ENCODE peak calls at places on chromosomes 12 and 14, in seven cellular contexts. V is AG04450, K is cardiac fibroblast, F is RWPE1, X is choroid plexus epithelial cell, Z is left ventricle myocardium inferior, L is GM10248. A is an unnamed sample.

GRCh38 chr12:95766356-95767019 is 24.1 kb downstream of the NTN4 start:
- DNase-seq in Z (no peak), V (no peak), L (no peak), K (peak), X (no peak), F (no peak), A (no peak)

GRCh38 chr14:58200480-58200841 is 512 bp downstream of the ACTR10 start:
- DNase-seq in Z (no peak), L (no peak), K (no peak), F (peak), V (no peak), X (no peak), A (no peak)

GRCh38 chr12:48002773-48003218 is 1.5 kb downstream of the COL2A1 start:
- DNase-seq in L (no peak), Z (no peak), X (peak), V (no peak), K (peak), F (peak), A (no peak)

GRCh38 chr12:2212971-2213869 is 160.4 kb downstream of the CACNA1C start:
- DNase-seq in K (no peak), F (no peak), Z (no peak), V (no peak), L (no peak), X (peak), A (no peak)

GRCh38 chr12:93857279-93857894 is 180.2 kb downstream of the CRADD start:
- DNase-seq in Z (no peak), X (peak), F (peak), L (no peak), K (peak), V (no peak), A (no peak)

GRCh38 chr12:32532951-32533350 is 133.6 kb downstream of the FGD4 start:
- DNase-seq in L (no peak), K (no peak), X (no peak), F (no peak), V (no peak), Z (no peak), A (no peak)

GRCh38 chr12:63822352-63822751 is 22.1 kb upstream of the SRGAP1 start:
- DNase-seq in F (peak), L (no peak), Z (no peak), X (peak), K (peak), V (peak), A (no peak)

GRCh38 chr14:104743461-104744380 is 9.2 kb upstream of the SIVA1 start:
- DNase-seq in K (no peak), V (no peak), Z (no peak), X (no peak), L (no peak), F (no peak), A (no peak)

GRCh38 chr12:132493482-132494178 is 3.7 kb downstream of the FBRSL1 start:
- DNase-seq in Z (no peak), K (no peak), F (no peak), V (no peak), X (no peak), L (no peak), A (no peak)

GRCh38 chr14:76955575-76956252 is 72.8 kb downstream of the IRF2BPL start:
- DNase-seq in Z (no peak), V (no peak), L (peak), F (peak), K (peak), X (peak), A (no peak)

GRCh38 chr14:91138511-91139359 is 24.9 kb downstream of the DGLUCY start:
- DNase-seq in Z (no peak), V (no peak), L (peak), F (peak), X (peak), K (peak), A (no peak)

GRCh38 chr12:45231515-45232145 is 15.7 kb downstream of the ANO6 start:
- DNase-seq in X (peak), K (peak), V (no peak), F (peak), Z (no peak), L (no peak), A (no peak)

GRCh38 chr14:101839661-101840060 is 78.2 kb downstream of the PPP2R5C start:
- DNase-seq in F (no peak), V (no peak), L (no peak), K (no peak), Z (no peak), X (no peak), A (no peak)

DNA sequence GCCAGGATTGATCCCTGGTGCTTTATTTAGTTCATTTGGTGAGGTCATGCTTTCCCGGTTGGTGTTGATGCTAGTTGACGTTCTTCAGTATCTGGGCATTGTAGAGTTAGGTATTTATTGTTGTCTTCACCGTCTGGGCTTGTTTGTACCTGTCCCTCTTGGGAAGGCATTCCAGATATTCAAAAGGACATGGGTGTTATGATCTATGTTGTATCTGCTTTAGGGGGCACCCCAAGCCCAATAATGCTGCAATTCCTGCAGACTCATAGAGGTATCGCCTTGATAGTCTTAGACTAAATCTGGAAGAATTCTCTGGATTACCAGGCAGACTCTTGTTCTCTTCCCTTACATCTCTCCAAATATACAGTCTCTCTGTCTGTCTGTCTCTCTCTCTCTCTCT is 42.1 kb downstream of the AK7 start:
- DNase-seq in L (no peak), K (no peak), Z (no peak), V (no peak), X (no peak), F (no peak), A (no peak)
- TF ChIP-seq CTCF in L (no peak), K (no peak), Z (no peak), V (no peak), X (no peak), F (no peak), A (no peak)

DNA sequence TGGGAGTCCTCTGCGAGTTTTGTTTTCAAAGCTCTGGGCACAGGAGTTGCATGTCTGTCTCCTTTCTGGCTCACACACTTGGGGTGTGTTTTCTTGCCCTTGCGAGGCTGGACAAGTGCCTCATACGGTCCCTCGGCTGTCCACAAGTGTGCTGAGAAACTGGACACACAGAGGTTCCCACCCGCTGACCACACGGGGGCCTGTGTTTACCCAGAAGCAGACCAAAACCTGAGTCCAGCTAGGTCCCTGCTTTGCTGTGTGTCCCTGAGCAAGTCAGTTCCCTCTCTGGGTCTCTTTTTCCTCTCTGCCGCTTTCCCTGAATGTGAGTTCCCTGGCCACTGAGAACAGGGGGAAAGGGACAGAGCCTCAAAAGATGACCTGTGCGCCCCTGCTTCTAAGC is 678 bp upstream of the OAS2 start:
- DNase-seq in F (no peak), Z (peak), K (peak), V (no peak), L (no peak), X (no peak), A (no peak)
- TF ChIP-seq CTCF in F (no peak), Z (no peak), K (no peak), V (no peak), L (no peak), X (no peak), A (peak)

DNA sequence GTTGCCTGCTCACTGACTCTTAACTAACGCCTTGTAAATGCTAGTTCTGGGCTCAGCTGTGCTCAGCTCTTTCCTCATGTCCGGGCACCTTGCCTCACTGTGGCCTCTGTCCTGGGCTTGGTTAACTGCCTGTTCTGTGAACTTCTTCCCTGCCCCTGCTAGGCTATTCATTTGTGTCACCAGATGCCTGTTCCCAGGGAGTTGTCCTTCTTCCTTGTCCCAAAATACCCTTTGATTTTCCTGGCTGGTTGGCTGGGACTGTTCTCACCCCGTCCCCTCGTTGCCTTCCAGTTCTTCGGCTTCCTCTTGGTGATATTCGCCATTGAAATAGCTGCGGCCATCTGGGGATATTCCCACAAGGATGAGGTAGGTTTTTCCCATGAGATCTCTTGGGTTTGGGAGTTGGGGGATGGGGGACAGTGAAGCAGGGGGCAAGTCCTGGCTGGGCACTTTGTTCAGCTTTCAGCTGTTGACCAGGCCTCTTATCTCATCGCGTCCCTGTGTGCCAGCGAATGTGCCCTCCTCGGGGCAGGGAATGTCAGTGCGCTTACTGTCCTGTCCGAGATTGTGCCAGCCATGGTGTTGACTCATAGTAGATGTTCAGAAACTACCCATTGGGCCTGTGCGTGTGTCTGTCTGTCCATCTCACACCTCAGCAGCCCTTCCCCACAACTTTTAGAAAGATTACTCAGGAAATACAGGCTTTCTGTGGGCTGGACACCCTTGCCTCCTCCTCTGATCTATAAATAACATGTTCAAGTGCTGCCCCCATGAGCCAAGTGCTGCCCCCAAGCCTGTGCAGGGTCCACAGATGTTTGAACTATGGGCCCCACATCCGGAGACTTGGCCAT is 33.1 kb downstream of the CD9 start:
- DNase-seq in X (peak), Z (no peak), L (no peak), K (no peak), F (no peak), V (no peak), A (no peak)
- TF ChIP-seq CTCF in X (peak), Z (no peak), L (no peak), K (no peak), F (no peak), V (no peak), A (no peak)

GRCh38 chr14:99574099-99574880 is 29.7 kb downstream of the CCDC85C start:
- DNase-seq in Z (peak), K (peak), F (peak), L (no peak), V (peak), X (peak), A (peak)

GRCh38 chr14:99576761-99577705 is 27.0 kb downstream of the CCDC85C start:
- DNase-seq in L (no peak), V (no peak), K (no peak), X (no peak), Z (no peak), F (no peak), A (no peak)

GRCh38 chr14:99573436-99574098 is 30.4 kb downstream of the CCDC85C start:
- DNase-seq in V (no peak), L (no peak), Z (no peak), F (no peak), X (no peak), K (no peak), A (no peak)

GRCh38 chr14:99576304-99576703 is 27.7 kb downstream of the CCDC85C start:
- DNase-seq in L (no peak), V (no peak), F (no peak), X (no peak), K (no peak), Z (no peak), A (no peak)

DNA sequence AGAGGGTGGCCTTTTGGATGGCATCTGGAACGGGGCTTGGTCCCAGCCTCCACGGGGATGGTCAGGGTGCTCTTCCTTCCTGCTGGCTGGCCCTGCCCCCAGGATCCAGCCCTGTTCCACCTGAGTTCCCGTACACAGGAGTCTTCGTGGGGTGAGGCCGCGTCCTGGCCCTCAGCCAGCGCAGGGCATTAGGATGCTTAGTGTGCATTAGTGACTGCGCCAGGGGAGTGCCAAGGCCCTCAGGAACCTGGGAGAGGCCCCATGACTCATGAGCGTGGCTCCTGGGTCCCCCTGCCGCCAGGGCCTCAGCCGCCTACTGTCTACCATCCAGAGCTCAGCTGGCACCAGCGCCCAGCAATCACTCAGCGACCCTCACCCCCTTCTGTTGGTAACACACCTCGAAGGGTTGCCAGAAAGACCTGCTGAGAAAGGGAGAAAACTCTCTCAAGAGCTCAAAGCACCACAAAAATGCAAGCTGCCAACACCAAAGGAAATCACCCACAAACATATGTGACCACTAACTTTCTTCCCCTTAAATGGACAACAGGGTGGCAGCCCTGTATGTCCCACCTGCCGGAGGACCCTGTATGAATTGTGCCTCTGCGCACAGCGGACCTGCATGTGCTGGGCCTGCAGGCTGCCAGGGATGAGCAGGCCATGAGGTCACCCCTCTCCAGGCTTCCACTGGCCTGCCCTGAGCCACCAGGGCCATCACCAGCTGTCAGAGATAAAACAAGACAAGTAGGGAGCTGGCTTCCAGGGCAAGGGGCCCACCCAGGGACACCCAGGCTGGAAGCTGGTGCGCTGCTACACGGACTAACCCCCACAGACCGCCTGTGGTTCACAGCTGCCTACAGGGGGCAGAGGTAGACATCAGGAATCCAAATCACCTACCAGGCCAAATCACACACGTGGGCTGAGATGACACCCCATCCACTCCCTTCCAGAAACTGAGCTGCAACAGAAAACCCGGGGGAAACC is 28.7 kb downstream of the CCDC85C start:
- DNase-seq in K (no peak), Z (peak), L (no peak), X (no peak), F (peak), V (no peak), A (peak)
- TF ChIP-seq CTCF in K (no peak), Z (peak), L (peak), X (peak), F (no peak), V (peak), A (peak)

GRCh38 chr14:20346713-20347112 is 3.3 kb downstream of the PARP2 start:
- DNase-seq in Z (no peak), F (no peak), L (no peak), X (no peak), K (no peak), V (no peak), A (no peak)

GRCh38 chr14:20350280-20350679 is 6.8 kb downstream of the PARP2 start:
- DNase-seq in L (no peak), V (no peak), X (no peak), F (no peak), K (no peak), Z (no peak), A (no peak)

GRCh38 chr14:20347747-20348146 is 4.3 kb downstream of the PARP2 start:
- DNase-seq in V (no peak), F (no peak), X (no peak), K (no peak), L (no peak), Z (no peak), A (no peak)

GRCh38 chr14:20345366-20345765 is 1.9 kb downstream of the PARP2 start:
- DNase-seq in L (no peak), V (no peak), K (no peak), F (no peak), X (no peak), Z (no peak), A (no peak)

GRCh38 chr14:20350860-20351259 is 7.4 kb downstream of the PARP2 start:
- DNase-seq in V (no peak), X (peak), F (no peak), K (peak), L (no peak), Z (no peak), A (no peak)
- TF ChIP-seq CTCF in V (peak), X (peak), F (no peak), K (peak), L (peak), Z (peak), A (no peak)

DNA sequence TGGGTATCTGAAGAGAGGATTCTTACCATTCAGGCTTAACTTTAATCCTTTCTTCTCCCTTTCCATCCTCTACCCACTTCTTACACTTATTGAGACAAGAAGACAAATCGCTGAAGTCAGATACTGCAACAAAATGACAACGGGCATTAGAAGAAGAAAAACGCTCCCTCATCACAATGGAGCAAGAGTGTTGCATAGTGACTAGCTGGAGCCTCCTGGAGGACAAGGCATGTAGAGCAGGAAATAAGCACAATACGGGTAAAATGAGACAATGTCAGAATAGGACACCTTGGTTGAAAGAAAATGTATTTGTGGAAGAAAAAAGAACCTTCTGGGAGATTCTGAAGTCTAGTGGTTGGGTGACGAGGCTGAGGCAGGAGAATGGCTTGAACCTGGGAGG is 501.0 kb downstream of the RERGL start:
- DNase-seq in Z (no peak), F (no peak), X (no peak), K (peak), V (no peak), L (no peak), A (no peak)
- TF ChIP-seq CTCF in Z (no peak), F (no peak), X (peak), K (peak), V (no peak), L (no peak), A (peak)